ENCODE peak calls at places on chromosomes 12 and 14, in four cellular contexts. P is IMR-90, Y is GM12878, I is K562. F is an unnamed sample.
A peak's percentile ranks its signal among the peaks of the same experiment; 100 is the strongest.

GRCh38 chr12:52155048-52155868 is 36.6 kb downstream of the KRT80 start:
- DNase-seq in P (no peak), I (no peak), Y (no peak), F (no peak)

GRCh38 chr14:105492966-105493871 is 2.2 kb downstream of the TEDC1 start:
- DNase-seq in I (no peak), P (no peak), Y (no peak), F (no peak)

GRCh38 chr14:58060077-58060476 is 91.9 kb downstream of the ARMH4 start:
- DNase-seq in P (no peak), I (no peak), Y (no peak), F (no peak)

GRCh38 chr12:92365333-92365732 is 219.7 kb upstream of the BTG1 start:
- DNase-seq in I (no peak), Y (peak; percentile 43), P (no peak), F (no peak)

GRCh38 chr14:105042813-105043212 is 21.9 kb upstream of the CDCA4 start:
- DNase-seq in I (no peak), P (no peak), Y (no peak), F (no peak)

GRCh38 chr12:83700858-83701257 is 1014.2 kb downstream of the TMTC2 start:
- DNase-seq in P (no peak), I (no peak), Y (no peak), F (no peak)

GRCh38 chr14:61126083-61126962 is 145.3 kb downstream of the SLC38A6 start:
- DNase-seq in I (no peak), P (no peak), Y (no peak), F (peak; percentile 80)

GRCh38 chr14:45120109-45120508 is 14.2 kb downstream of the FKBP3 start:
- DNase-seq in Y (no peak), I (peak; percentile 27), P (no peak), F (no peak)

GRCh38 chr12:125773033-125773432 is 707.8 kb downstream of the AACS start:
- DNase-seq in I (peak; percentile 47), P (no peak), Y (no peak), F (no peak)

GRCh38 chr14:63745272-63745671 is 17.4 kb upstream of the SGPP1 start:
- DNase-seq in Y (no peak), P (no peak), I (no peak), F (no peak)

GRCh38 chr12:81888341-81888740 is 129.2 kb upstream of the PPFIA2 start:
- DNase-seq in I (no peak), P (no peak), Y (no peak), F (no peak)

GRCh38 chr12:132631357-132632065 is 12.9 kb downstream of the P2RX2 start:
- DNase-seq in P (no peak), Y (no peak), I (no peak), F (no peak)

GRCh38 chr14:89957791-89958190 is 2.1 kb downstream of the TDP1 start:
- DNase-seq in I (no peak), Y (no peak), P (no peak), F (no peak)
- TF ChIP-seq FOS in I (no peak), Y (no peak), P (no peak), F (no peak)

DNA sequence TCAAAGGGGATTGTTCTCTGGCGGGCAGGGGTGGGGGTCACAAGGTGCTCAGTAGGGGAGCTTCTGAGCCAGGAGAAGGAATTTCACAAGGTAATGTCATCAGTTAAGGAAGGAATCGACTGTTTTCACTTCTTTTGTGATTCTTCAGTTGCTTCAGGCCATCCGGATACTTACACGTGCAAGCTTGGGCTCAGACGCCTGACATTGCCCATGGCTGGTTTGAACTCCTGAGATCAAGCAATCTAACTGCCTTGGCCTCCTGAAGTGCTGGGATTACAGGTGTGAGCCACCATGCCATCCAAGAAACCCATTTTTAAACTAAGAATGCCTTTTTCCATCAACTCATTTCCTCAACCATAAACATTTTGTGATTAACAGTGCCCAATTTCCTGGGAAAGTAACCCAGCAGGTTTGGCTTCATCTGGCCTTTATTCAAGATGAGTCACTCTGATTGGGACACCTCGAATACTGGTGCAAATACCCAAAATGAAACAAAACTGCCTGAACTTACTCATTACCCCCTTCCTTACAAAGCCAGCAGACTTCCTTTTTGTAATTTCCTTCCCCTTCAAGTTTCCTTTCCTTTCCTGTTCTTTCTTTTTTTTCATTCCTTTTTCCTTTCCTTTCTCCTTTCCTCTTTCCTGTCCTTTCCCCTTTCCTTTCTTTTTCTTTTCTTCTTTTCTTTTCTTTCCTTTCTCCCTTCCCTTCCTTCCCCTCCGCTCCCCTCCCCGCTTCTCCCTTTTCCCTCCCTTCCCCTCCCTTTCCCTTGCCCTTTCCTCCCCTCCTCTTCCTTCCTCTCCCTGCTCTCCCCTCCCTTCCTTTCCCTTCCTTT is 10.2 kb upstream of the RNASE10 start:
- DNase-seq in Y (no peak), P (peak; percentile 53), I (no peak), F (peak; percentile 51)
- TF ChIP-seq FOS in Y (no peak), P (no peak), I (no peak), F (peak; percentile 82)

GRCh38 chr14:103333754-103334643 is at the start of gene EIF5:
- DNase-seq in I (peak; percentile 97), P (peak; percentile 98), Y (peak; percentile 95), F (peak; percentile 99)

GRCh38 chr14:103329421-103330347 is 4.4 kb upstream of the EIF5 start:
- DNase-seq in Y (no peak), I (peak; percentile 58), P (peak; percentile 40), F (no peak)

GRCh38 chr14:103334644-103335603 is 887 bp downstream of the EIF5 start:
- DNase-seq in Y (no peak), P (peak; percentile 79), I (peak; percentile 81), F (peak; percentile 76)

GRCh38 chr14:103330536-103330935 is 3.5 kb upstream of the EIF5 start:
- DNase-seq in P (no peak), I (no peak), Y (no peak), F (no peak)

DNA sequence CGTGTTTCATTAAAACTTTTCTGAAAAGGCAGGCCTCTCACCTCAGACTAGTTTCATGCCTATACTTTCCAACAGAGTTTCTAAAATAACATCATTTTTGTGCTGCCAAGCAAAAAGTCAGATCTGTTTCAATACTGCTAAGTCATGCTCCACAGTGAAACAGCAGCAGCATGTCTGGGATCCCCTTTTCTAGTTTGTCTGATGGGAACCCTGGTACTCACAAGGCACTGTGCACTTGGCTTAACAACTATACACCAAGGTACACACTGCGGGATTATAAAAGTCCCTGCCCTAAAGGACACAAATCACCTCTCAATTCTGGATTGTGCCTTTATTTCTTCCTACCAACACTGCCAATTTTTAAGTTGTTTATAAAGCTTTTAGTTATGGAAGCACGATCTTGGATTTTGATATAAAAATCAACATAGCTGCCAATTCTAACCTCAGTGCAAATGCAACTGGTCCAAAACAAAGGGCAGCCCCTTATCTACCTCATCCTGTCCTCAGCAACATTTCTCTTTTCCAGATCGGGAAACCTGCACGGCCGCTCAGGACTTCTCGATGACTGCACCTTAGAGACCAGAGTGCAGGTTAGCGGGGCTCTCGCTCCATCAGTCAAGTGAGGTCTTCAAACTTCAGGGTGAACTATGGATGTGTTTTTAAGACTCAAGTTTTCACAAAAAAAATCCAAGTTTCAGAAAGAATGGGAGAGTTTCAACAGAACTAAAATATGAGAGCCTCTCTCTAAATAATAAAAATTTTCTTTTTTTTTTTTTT is 1.7 kb upstream of the EIF5 start:
- DNase-seq in I (peak; percentile 60), P (no peak), Y (no peak), F (no peak)
- TF ChIP-seq FOS in I (no peak), P (no peak), Y (no peak), F (no peak)

GRCh38 chr14:23354990-23355389 is 2.3 kb upstream of the SLC22A17 start:
- DNase-seq in Y (no peak), I (no peak), P (no peak), F (no peak)

GRCh38 chr14:23349156-23349845 is 3.4 kb downstream of the SLC22A17 start:
- DNase-seq in P (no peak), Y (no peak), I (no peak), F (no peak)

GRCh38 chr14:23353433-23353780 is 720 bp upstream of the SLC22A17 start:
- DNase-seq in P (no peak), Y (no peak), I (no peak), F (no peak)

GRCh38 chr14:23352506-23353432 is at the start of gene SLC22A17:
- DNase-seq in Y (no peak), P (peak; percentile 92), I (peak; percentile 26), F (peak; percentile 59)

DNA sequence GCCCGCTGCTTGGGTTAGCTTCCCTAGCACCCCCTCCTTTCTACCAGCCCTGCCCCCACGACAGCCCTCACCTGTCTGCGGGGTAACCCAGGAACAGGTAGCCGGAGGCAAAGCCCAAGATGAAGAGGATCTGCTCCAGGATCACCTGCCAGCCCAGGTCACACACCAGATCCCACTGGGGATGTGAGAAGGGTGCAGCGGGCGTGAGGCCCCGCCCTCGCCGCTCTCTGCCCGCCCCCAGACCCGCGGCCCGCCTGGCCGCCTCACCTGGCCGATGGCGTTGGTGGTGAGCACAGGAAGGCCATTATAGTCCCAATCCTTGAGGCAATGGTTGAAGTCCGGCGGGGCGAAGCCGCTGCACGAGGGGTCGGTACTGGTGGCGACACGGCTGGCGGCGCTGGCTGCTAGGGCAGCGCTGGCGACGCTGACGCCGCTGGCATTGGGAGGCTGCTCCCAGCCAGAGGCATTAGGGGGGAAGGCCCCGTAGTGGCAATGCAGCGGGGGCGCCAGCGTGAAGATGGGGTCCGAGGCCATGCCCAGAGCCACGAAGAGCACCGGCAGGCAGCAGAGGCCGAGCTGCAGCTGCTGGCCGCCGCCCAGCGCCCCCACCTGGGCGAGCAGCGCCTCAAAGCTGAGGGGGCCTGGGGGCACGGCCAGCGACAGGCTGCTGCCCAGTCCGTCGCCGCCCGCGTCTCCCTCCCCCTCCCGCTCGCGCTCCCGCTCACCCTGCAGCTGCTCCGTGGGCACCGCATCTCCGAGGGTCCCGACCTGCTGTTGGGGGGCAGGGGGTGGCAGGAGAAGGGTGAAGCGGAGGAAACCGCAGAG is 794 bp downstream of the SLC22A17 start:
- DNase-seq in I (no peak), Y (no peak), P (no peak), F (no peak)
- TF ChIP-seq FOS in I (no peak), Y (no peak), P (no peak), F (no peak)

GRCh38 chr12:76123301-76124212 is 39.1 kb upstream of the NAP1L1 start:
- DNase-seq in P (peak; percentile 64), I (no peak), Y (no peak), F (peak; percentile 79)
- TF ChIP-seq FOS in P (no peak), I (no peak), Y (no peak), F (peak; percentile 87)

F was measured in endothelial cell of umbilical vein.